ENCODE peak calls at places on chromosomes 3 and 15, in seven cellular contexts. S is Right ventricle myocardium superior, N is neural crest cell, B is NCI-H774, F is iris pigment epithelial cell, Y is cerebellum, W is SW 1271. Q is an unnamed sample.

GRCh38 chr3:115792206-115792955 is 169.1 kb downstream of the GAP43 start:
- DNase-seq in S (no peak), N (no peak), B (no peak), F (no peak), Y (no peak), W (no peak), Q (no peak)

GRCh38 chr3:65174713-65175112 is 486.9 kb upstream of the ADAMTS9 start:
- DNase-seq in S (no peak), N (no peak), B (no peak), F (no peak), Y (no peak), W (no peak), Q (no peak)

GRCh38 chr3:194925614-194926013 is 239.9 kb downstream of the FAM43A start:
- DNase-seq in S (no peak), N (no peak), B (no peak), F (no peak), Y (no peak), W (no peak), Q (no peak)

GRCh38 chr15:38994310-38994709 is 429.7 kb upstream of the RASGRP1 start:
- DNase-seq in S (no peak), N (no peak), B (no peak), F (no peak), Y (no peak), W (no peak), Q (no peak)

GRCh38 chr3:116950302-116951055 is 240.9 kb downstream of the TUSC7 start:
- DNase-seq in S (no peak), N (no peak), B (no peak), F (no peak), Y (no peak), W (no peak), Q (no peak)

GRCh38 chr15:52340093-52340492 is 44.5 kb upstream of the MYO5C start:
- DNase-seq in S (no peak), N (no peak), B (no peak), F (no peak), Y (no peak), W (no peak), Q (no peak)

GRCh38 chr3:149586871-149587270 is 71.0 kb downstream of the WWTR1 start:
- DNase-seq in S (no peak), N (no peak), B (no peak), F (peak), Y (no peak), W (peak), Q (no peak)

GRCh38 chr3:120894285-120894684 is 13.7 kb upstream of the STXBP5L start:
- DNase-seq in S (no peak), N (no peak), B (no peak), F (no peak), Y (no peak), W (no peak), Q (no peak)

GRCh38 chr3:47856669-47857068 is 53.7 kb downstream of the DHX30 start:
- DNase-seq in S (peak), N (no peak), B (no peak), F (no peak), Y (no peak), W (no peak), Q (no peak)

GRCh38 chr15:50138391-50138790 is 19.4 kb upstream of the ATP8B4 start:
- DNase-seq in S (no peak), N (no peak), B (no peak), F (no peak), Y (no peak), W (peak), Q (no peak)

GRCh38 chr3:46349484-46350261 is 4.2 kb upstream of the CCR2 start:
- DNase-seq in S (no peak), N (no peak), B (no peak), F (no peak), Y (no peak), W (no peak), Q (no peak)

GRCh38 chr15:86009727-86010126 is 69.9 kb upstream of the AGBL1 start:
- DNase-seq in S (no peak), N (no peak), B (no peak), F (no peak), Y (no peak), W (no peak), Q (no peak)

Q was measured in GM18507.